ENCODE peak calls at places on chromosomes 11 and 22, in eight cellular contexts. One of them, this sample, is unnamed.

GRCh38 chr11:23988381-23989006 is 508.4 kb upstream of the LUZP2 start:
- DNase-seq in GM23338: no peak
- DNase-seq in IMR-90: peak; percentile 84
- DNase-seq in K562: no peak
- DNase-seq in hepatocyte: no peak
- DNase-seq in neural progenitor cell: no peak
- DNase-seq in fibroblast of lung: peak; percentile 91
- DNase-seq in trophoblast cell: no peak
- DNase-seq in this sample: no peak

GRCh38 chr11:102546427-102546826 is 15.9 kb upstream of the MMP7 start:
- DNase-seq in GM23338: no peak
- DNase-seq in IMR-90: no peak
- DNase-seq in K562: no peak
- DNase-seq in hepatocyte: no peak
- DNase-seq in neural progenitor cell: no peak
- DNase-seq in fibroblast of lung: peak; percentile 8
- DNase-seq in trophoblast cell: peak; percentile 13
- DNase-seq in this sample: no peak

GRCh38 chr11:46332568-46333128 is 14.6 kb upstream of the DGKZ start:
- DNase-seq in GM23338: peak; percentile 77
- DNase-seq in IMR-90: no peak
- DNase-seq in K562: no peak
- DNase-seq in hepatocyte: no peak
- DNase-seq in neural progenitor cell: peak; percentile 79
- DNase-seq in fibroblast of lung: no peak
- DNase-seq in trophoblast cell: no peak
- DNase-seq in this sample: no peak

GRCh38 chr11:12229450-12230229 is 119.2 kb downstream of the MICAL2 start:
- DNase-seq in GM23338: no peak
- DNase-seq in IMR-90: no peak
- DNase-seq in K562: no peak
- DNase-seq in hepatocyte: peak; percentile 63
- DNase-seq in neural progenitor cell: no peak
- DNase-seq in fibroblast of lung: no peak
- DNase-seq in trophoblast cell: no peak
- DNase-seq in this sample: no peak

GRCh38 chr22:45709004-45709739 is 37.5 kb downstream of the ATXN10 start:
- DNase-seq in GM23338: no peak
- DNase-seq in IMR-90: peak; percentile 79
- DNase-seq in K562: no peak
- DNase-seq in hepatocyte: no peak
- DNase-seq in neural progenitor cell: no peak
- DNase-seq in fibroblast of lung: peak; percentile 92
- DNase-seq in trophoblast cell: no peak
- DNase-seq in this sample: peak; percentile 74

GRCh38 chr11:68525930-68526329 is 65.4 kb downstream of the PPP6R3 start:
- DNase-seq in GM23338: no peak
- DNase-seq in IMR-90: peak; percentile 47
- DNase-seq in K562: no peak
- DNase-seq in hepatocyte: no peak
- DNase-seq in neural progenitor cell: no peak
- DNase-seq in fibroblast of lung: peak; percentile 72
- DNase-seq in trophoblast cell: peak; percentile 66
- DNase-seq in this sample: peak; percentile 59

GRCh38 chr22:20825624-20826023 is 33.0 kb downstream of the PI4KA start:
- DNase-seq in GM23338: no peak
- DNase-seq in IMR-90: no peak
- DNase-seq in K562: no peak
- DNase-seq in hepatocyte: no peak
- DNase-seq in neural progenitor cell: no peak
- DNase-seq in fibroblast of lung: no peak
- DNase-seq in trophoblast cell: no peak
- DNase-seq in this sample: no peak

GRCh38 chr11:125261471-125262087 is 97.0 kb downstream of the PKNOX2 start:
- DNase-seq in GM23338: no peak
- DNase-seq in IMR-90: no peak
- DNase-seq in K562: no peak
- DNase-seq in hepatocyte: no peak
- DNase-seq in neural progenitor cell: peak; percentile 29
- DNase-seq in fibroblast of lung: no peak
- DNase-seq in trophoblast cell: no peak
- DNase-seq in this sample: no peak

GRCh38 chr22:19886605-19887250 is 32.1 kb upstream of the GNB1L start:
- DNase-seq in GM23338: no peak
- DNase-seq in IMR-90: peak; percentile 61
- DNase-seq in K562: no peak
- DNase-seq in hepatocyte: no peak
- DNase-seq in neural progenitor cell: no peak
- DNase-seq in fibroblast of lung: peak; percentile 76
- DNase-seq in trophoblast cell: peak; percentile 69
- DNase-seq in this sample: peak; percentile 32

GRCh38 chr11:121610706-121611105 is 157.9 kb upstream of the SORL1-AS1 start:
- DNase-seq in GM23338: no peak
- DNase-seq in IMR-90: no peak
- DNase-seq in K562: no peak
- DNase-seq in hepatocyte: no peak
- DNase-seq in neural progenitor cell: no peak
- DNase-seq in fibroblast of lung: no peak
- DNase-seq in trophoblast cell: no peak
- DNase-seq in this sample: no peak

GRCh38 chr22:46367707-46368191 is 32.2 kb downstream of the TRMU start:
- DNase-seq in GM23338: peak; percentile 87
- DNase-seq in IMR-90: peak; percentile 40
- DNase-seq in K562: peak; percentile 64
- DNase-seq in hepatocyte: peak; percentile 78
- DNase-seq in neural progenitor cell: peak; percentile 82
- DNase-seq in fibroblast of lung: peak; percentile 26
- DNase-seq in trophoblast cell: peak; percentile 86
- DNase-seq in this sample: peak; percentile 66

GRCh38 chr22:42786606-42787356 is 66.1 kb upstream of the A4GALT start:
- DNase-seq in GM23338: no peak
- DNase-seq in IMR-90: no peak
- DNase-seq in K562: no peak
- DNase-seq in hepatocyte: no peak
- DNase-seq in neural progenitor cell: no peak
- DNase-seq in fibroblast of lung: no peak
- DNase-seq in trophoblast cell: no peak
- DNase-seq in this sample: no peak

GRCh38 chr11:60314607-60315321 is 12.3 kb upstream of the MS4A6E start:
- DNase-seq in GM23338: peak; percentile 19
- DNase-seq in IMR-90: no peak
- DNase-seq in K562: no peak
- DNase-seq in hepatocyte: no peak
- DNase-seq in neural progenitor cell: peak; percentile 27
- DNase-seq in fibroblast of lung: no peak
- DNase-seq in trophoblast cell: no peak
- DNase-seq in this sample: no peak

GRCh38 chr11:79417069-79417920 is 23.5 kb downstream of the TENM4 start:
- DNase-seq in GM23338: no peak
- DNase-seq in IMR-90: peak; percentile 28
- DNase-seq in K562: no peak
- DNase-seq in hepatocyte: no peak
- DNase-seq in neural progenitor cell: no peak
- DNase-seq in fibroblast of lung: peak; percentile 43
- DNase-seq in trophoblast cell: peak; percentile 27
- DNase-seq in this sample: peak; percentile 33

DNA sequence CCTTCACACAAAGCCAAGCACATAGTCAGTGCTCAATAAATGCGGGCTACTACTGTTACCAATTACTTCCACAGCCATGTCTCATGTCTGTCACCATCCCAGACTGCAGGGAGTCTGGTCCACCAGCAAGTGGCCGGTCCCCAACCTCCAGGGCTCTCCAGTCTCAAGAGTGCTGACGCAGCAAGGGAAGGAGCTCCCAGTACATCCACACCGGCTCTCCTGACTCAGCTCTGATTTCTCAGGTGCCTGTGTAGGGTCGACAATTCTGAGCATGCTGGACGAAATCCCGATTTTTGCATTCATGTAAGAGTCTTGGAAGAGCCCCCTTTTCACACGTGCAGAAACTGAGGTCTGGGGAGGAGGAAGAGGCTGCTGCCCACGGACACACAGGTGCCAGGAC is 10.3 kb upstream of the NEFH start:
- DNase-seq in GM23338: peak; percentile 61
- DNase-seq in IMR-90: no peak
- DNase-seq in K562: no peak
- DNase-seq in hepatocyte: peak; percentile 46
- DNase-seq in neural progenitor cell: peak; percentile 52
- DNase-seq in fibroblast of lung: no peak
- DNase-seq in trophoblast cell: no peak
- DNase-seq in this sample: no peak
- H2AFZ ChIP-seq in GM23338: peak overlapping the region; percentile 99
- H2AFZ ChIP-seq in IMR-90: peak overlapping the region; percentile 87
- H2AFZ ChIP-seq in K562: no peak overlapping the region
- H2AFZ ChIP-seq in hepatocyte: no peak overlapping the region
- H2AFZ ChIP-seq in neural progenitor cell: peak overlapping the region; percentile 93
- H2AFZ ChIP-seq in fibroblast of lung: no peak overlapping the region
- H2AFZ ChIP-seq in trophoblast cell: no peak overlapping the region
- H2AFZ ChIP-seq in this sample: peak overlapping the region; percentile 93

DNA sequence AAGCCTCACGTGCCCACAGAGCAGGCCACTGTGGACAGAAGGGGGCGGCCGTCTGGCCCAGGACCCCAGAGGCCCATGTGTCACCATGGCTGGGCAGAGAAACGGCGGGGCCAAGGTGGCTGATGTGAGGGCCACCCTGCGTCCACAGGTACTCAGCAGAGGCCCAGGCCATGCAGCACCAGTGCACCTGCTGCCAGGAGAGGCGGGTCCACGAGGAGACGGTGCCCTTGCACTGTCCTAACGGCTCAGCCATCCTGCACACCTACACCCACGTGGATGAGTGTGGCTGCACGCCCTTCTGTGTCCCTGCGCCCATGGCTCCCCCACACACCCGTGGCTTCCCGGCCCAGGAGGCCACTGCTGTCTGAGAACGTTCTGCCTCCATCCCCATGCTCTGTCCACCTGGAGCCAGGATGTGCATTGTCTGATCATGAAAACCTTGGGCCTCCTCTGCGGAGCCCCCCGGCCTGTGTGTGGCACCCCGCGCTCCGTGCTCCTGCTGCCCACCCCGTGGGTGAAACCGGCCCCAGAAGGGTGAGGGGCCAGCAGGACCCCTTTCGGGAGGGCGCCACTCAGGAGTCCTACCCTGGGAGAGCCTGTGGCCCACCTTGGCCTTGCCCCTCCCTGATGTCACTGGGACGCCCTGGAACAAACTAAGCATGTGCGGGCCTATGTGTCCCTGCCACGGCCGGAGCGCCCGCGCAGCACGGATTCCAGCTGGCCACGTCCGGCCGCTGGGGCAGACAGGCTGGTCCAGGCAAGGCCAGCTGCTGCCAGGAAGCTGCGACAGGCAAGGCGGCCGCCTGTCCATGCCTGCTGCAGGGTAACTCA is 38.6 kb downstream of the MUC5B start:
- DNase-seq in GM23338: no peak
- DNase-seq in IMR-90: no peak
- DNase-seq in K562: no peak
- DNase-seq in hepatocyte: no peak
- DNase-seq in neural progenitor cell: no peak
- DNase-seq in fibroblast of lung: no peak
- DNase-seq in trophoblast cell: no peak
- DNase-seq in this sample: no peak
- H2AFZ ChIP-seq in GM23338: no peak overlapping the region
- H2AFZ ChIP-seq in IMR-90: peak overlapping the region; percentile 98
- H2AFZ ChIP-seq in K562: no peak overlapping the region
- H2AFZ ChIP-seq in hepatocyte: no peak overlapping the region
- H2AFZ ChIP-seq in neural progenitor cell: no peak overlapping the region
- H2AFZ ChIP-seq in fibroblast of lung: no peak overlapping the region
- H2AFZ ChIP-seq in trophoblast cell: no peak overlapping the region
- H2AFZ ChIP-seq in this sample: peak overlapping the region; percentile 84

DNA sequence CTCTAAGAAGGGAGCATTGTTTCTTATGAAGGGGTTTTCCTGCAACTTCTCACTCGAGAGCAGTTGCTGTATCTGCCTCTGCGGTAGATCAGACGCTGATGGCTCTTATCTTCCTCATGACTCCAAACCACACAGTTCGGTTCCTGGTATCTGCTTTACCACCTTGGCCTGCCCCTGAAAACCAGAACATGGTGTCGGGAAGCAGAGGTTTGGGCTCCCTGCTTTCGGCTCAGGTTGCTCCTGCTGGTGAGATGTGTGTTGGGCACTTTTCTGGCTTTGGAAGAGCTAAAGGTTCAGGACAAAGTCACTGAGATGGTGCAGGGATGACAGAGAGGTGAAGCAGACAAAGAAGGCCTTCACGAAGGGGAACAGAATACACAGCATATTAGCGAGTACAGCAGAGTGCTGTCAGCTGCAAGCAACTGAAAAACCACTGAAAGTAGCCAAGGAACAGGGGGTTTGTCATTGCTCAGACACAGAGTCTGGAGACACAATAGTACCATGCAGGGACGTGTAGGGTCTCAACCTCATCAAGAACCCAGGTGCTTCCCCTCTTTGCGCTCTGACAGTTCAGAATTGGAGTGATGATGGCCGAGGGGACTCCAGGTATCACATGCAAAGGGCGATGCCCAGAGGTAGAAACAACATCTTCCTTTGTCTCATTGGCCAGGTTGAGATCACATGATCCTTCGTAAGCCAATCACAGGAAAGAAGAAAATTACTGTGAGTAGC is 11.9 kb upstream of the CSF2RB start:
- DNase-seq in GM23338: no peak
- DNase-seq in IMR-90: no peak
- DNase-seq in K562: no peak
- DNase-seq in hepatocyte: no peak
- DNase-seq in neural progenitor cell: no peak
- DNase-seq in fibroblast of lung: no peak
- DNase-seq in trophoblast cell: no peak
- DNase-seq in this sample: no peak
- H2AFZ ChIP-seq in GM23338: no peak overlapping the region
- H2AFZ ChIP-seq in IMR-90: no peak overlapping the region
- H2AFZ ChIP-seq in K562: no peak overlapping the region
- H2AFZ ChIP-seq in hepatocyte: no peak overlapping the region
- H2AFZ ChIP-seq in neural progenitor cell: no peak overlapping the region
- H2AFZ ChIP-seq in fibroblast of lung: no peak overlapping the region
- H2AFZ ChIP-seq in trophoblast cell: no peak overlapping the region
- H2AFZ ChIP-seq in this sample: no peak overlapping the region

GRCh38 chr22:41001722-41002122 is 50.5 kb downstream of the RBX1 start:
- DNase-seq in GM23338: no peak
- DNase-seq in IMR-90: peak; percentile 44
- DNase-seq in K562: no peak
- DNase-seq in hepatocyte: peak; percentile 73
- DNase-seq in neural progenitor cell: no peak
- DNase-seq in fibroblast of lung: peak; percentile 63
- DNase-seq in trophoblast cell: peak; percentile 99
- DNase-seq in this sample: peak; percentile 82

GRCh38 chr22:41003976-41004375 is 52.8 kb downstream of the RBX1 start:
- DNase-seq in GM23338: no peak
- DNase-seq in IMR-90: no peak
- DNase-seq in K562: no peak
- DNase-seq in hepatocyte: no peak
- DNase-seq in neural progenitor cell: no peak
- DNase-seq in fibroblast of lung: no peak
- DNase-seq in trophoblast cell: peak; percentile 68
- DNase-seq in this sample: no peak

GRCh38 chr22:41000941-41001721 is 50.0 kb downstream of the RBX1 start:
- DNase-seq in GM23338: no peak
- DNase-seq in IMR-90: no peak
- DNase-seq in K562: no peak
- DNase-seq in hepatocyte: no peak
- DNase-seq in neural progenitor cell: no peak
- DNase-seq in fibroblast of lung: no peak
- DNase-seq in trophoblast cell: peak; percentile 86
- DNase-seq in this sample: no peak

GRCh38 chr22:41000040-41000565 is 48.9 kb downstream of the RBX1 start:
- DNase-seq in GM23338: no peak
- DNase-seq in IMR-90: no peak
- DNase-seq in K562: no peak
- DNase-seq in hepatocyte: no peak
- DNase-seq in neural progenitor cell: no peak
- DNase-seq in fibroblast of lung: no peak
- DNase-seq in trophoblast cell: peak; percentile 33
- DNase-seq in this sample: no peak

GRCh38 chr22:41003041-41003440 is 51.9 kb downstream of the RBX1 start:
- DNase-seq in GM23338: peak; percentile 24
- DNase-seq in IMR-90: no peak
- DNase-seq in K562: no peak
- DNase-seq in hepatocyte: peak; percentile 52
- DNase-seq in neural progenitor cell: no peak
- DNase-seq in fibroblast of lung: no peak
- DNase-seq in trophoblast cell: peak; percentile 99
- DNase-seq in this sample: no peak
- H2AFZ ChIP-seq in GM23338: peak overlapping the region; percentile 45
- H2AFZ ChIP-seq in IMR-90: no peak overlapping the region
- H2AFZ ChIP-seq in K562: no peak overlapping the region
- H2AFZ ChIP-seq in hepatocyte: no peak overlapping the region
- H2AFZ ChIP-seq in neural progenitor cell: peak overlapping the region; percentile 17
- H2AFZ ChIP-seq in fibroblast of lung: no peak overlapping the region
- H2AFZ ChIP-seq in trophoblast cell: peak overlapping the region; percentile 48
- H2AFZ ChIP-seq in this sample: no peak overlapping the region

This sample was measured in mammary epithelial cell.